ENCODE peak calls at places on chromosomes 16 and 17, in ten cellular contexts. One of them, this sample, is unnamed.

GRCh38 chr17:27471321-27472269 is 15.3 kb downstream of the KSR1 start:
- DNase-seq in D341Med: no peak
- DNase-seq in activated naive CD8-positive, alpha-beta T cell treated with anti-CD3 and anti-CD28 coated beads for 36 hours: peak
- DNase-seq in activated CD4-positive, alpha-beta T cell treated with anti-CD3 and anti-CD28 coated beads for 1 hour: peak
- DNase-seq in NCI-H2081: no peak
- DNase-seq in activated T-helper 1 cell treated with anti-CD3 and anti-CD28 coated beads, Interleukin-12 subunit alpha, Interleukin-12 subunit beta, Interleukin-2, Interleukin-4 antibody, amounts not matched to agents 30 ng/mL and 10 ng/mL and 1 ng/mL, durations not matched to agents 14 hours and 24 hours and 36 hours: peak
- DNase-seq in LHCN-M2: no peak
- DNase-seq in H4: no peak
- DNase-seq in CD8-positive, alpha-beta memory T cell: peak
- DNase-seq in dermis microvascular lymphatic vessel endothelial cell: no peak
- DNase-seq in this sample: no peak

GRCh38 chr16:68786685-68787418 is 49.8 kb downstream of the CDH1 start:
- DNase-seq in D341Med: no peak
- DNase-seq in activated naive CD8-positive, alpha-beta T cell treated with anti-CD3 and anti-CD28 coated beads for 36 hours: no peak
- DNase-seq in activated CD4-positive, alpha-beta T cell treated with anti-CD3 and anti-CD28 coated beads for 1 hour: no peak
- DNase-seq in NCI-H2081: peak
- DNase-seq in activated T-helper 1 cell treated with anti-CD3 and anti-CD28 coated beads, Interleukin-12 subunit alpha, Interleukin-12 subunit beta, Interleukin-2, Interleukin-4 antibody, amounts not matched to agents 30 ng/mL and 10 ng/mL and 1 ng/mL, durations not matched to agents 14 hours and 24 hours and 36 hours: no peak
- DNase-seq in LHCN-M2: peak
- DNase-seq in H4: peak
- DNase-seq in CD8-positive, alpha-beta memory T cell: no peak
- DNase-seq in dermis microvascular lymphatic vessel endothelial cell: no peak
- DNase-seq in this sample: peak

GRCh38 chr17:47872651-47873161 is 21.7 kb upstream of the SP6 start:
- DNase-seq in D341Med: no peak
- DNase-seq in activated naive CD8-positive, alpha-beta T cell treated with anti-CD3 and anti-CD28 coated beads for 36 hours: no peak
- DNase-seq in activated CD4-positive, alpha-beta T cell treated with anti-CD3 and anti-CD28 coated beads for 1 hour: no peak
- DNase-seq in NCI-H2081: no peak
- DNase-seq in activated T-helper 1 cell treated with anti-CD3 and anti-CD28 coated beads, Interleukin-12 subunit alpha, Interleukin-12 subunit beta, Interleukin-2, Interleukin-4 antibody, amounts not matched to agents 30 ng/mL and 10 ng/mL and 1 ng/mL, durations not matched to agents 14 hours and 24 hours and 36 hours: no peak
- DNase-seq in LHCN-M2: no peak
- DNase-seq in H4: no peak
- DNase-seq in CD8-positive, alpha-beta memory T cell: no peak
- DNase-seq in dermis microvascular lymphatic vessel endothelial cell: no peak
- DNase-seq in this sample: no peak

GRCh38 chr16:55876854-55877253 is 1.7 kb upstream of the CES5A start:
- DNase-seq in D341Med: no peak
- DNase-seq in activated naive CD8-positive, alpha-beta T cell treated with anti-CD3 and anti-CD28 coated beads for 36 hours: no peak
- DNase-seq in activated CD4-positive, alpha-beta T cell treated with anti-CD3 and anti-CD28 coated beads for 1 hour: no peak
- DNase-seq in NCI-H2081: no peak
- DNase-seq in activated T-helper 1 cell treated with anti-CD3 and anti-CD28 coated beads, Interleukin-12 subunit alpha, Interleukin-12 subunit beta, Interleukin-2, Interleukin-4 antibody, amounts not matched to agents 30 ng/mL and 10 ng/mL and 1 ng/mL, durations not matched to agents 14 hours and 24 hours and 36 hours: no peak
- DNase-seq in LHCN-M2: no peak
- DNase-seq in H4: no peak
- DNase-seq in CD8-positive, alpha-beta memory T cell: no peak
- DNase-seq in dermis microvascular lymphatic vessel endothelial cell: no peak
- DNase-seq in this sample: no peak

GRCh38 chr16:10252155-10252554 is 69.9 kb upstream of the GRIN2A start:
- DNase-seq in D341Med: peak
- DNase-seq in activated naive CD8-positive, alpha-beta T cell treated with anti-CD3 and anti-CD28 coated beads for 36 hours: no peak
- DNase-seq in activated CD4-positive, alpha-beta T cell treated with anti-CD3 and anti-CD28 coated beads for 1 hour: no peak
- DNase-seq in NCI-H2081: no peak
- DNase-seq in activated T-helper 1 cell treated with anti-CD3 and anti-CD28 coated beads, Interleukin-12 subunit alpha, Interleukin-12 subunit beta, Interleukin-2, Interleukin-4 antibody, amounts not matched to agents 30 ng/mL and 10 ng/mL and 1 ng/mL, durations not matched to agents 14 hours and 24 hours and 36 hours: no peak
- DNase-seq in LHCN-M2: no peak
- DNase-seq in H4: no peak
- DNase-seq in CD8-positive, alpha-beta memory T cell: no peak
- DNase-seq in dermis microvascular lymphatic vessel endothelial cell: no peak
- DNase-seq in this sample: no peak

GRCh38 chr16:81502396-81503060 is 57.9 kb downstream of the CMIP start:
- DNase-seq in D341Med: no peak
- DNase-seq in activated naive CD8-positive, alpha-beta T cell treated with anti-CD3 and anti-CD28 coated beads for 36 hours: no peak
- DNase-seq in activated CD4-positive, alpha-beta T cell treated with anti-CD3 and anti-CD28 coated beads for 1 hour: no peak
- DNase-seq in NCI-H2081: no peak
- DNase-seq in activated T-helper 1 cell treated with anti-CD3 and anti-CD28 coated beads, Interleukin-12 subunit alpha, Interleukin-12 subunit beta, Interleukin-2, Interleukin-4 antibody, amounts not matched to agents 30 ng/mL and 10 ng/mL and 1 ng/mL, durations not matched to agents 14 hours and 24 hours and 36 hours: no peak
- DNase-seq in LHCN-M2: no peak
- DNase-seq in H4: no peak
- DNase-seq in CD8-positive, alpha-beta memory T cell: no peak
- DNase-seq in dermis microvascular lymphatic vessel endothelial cell: no peak
- DNase-seq in this sample: no peak

GRCh38 chr16:19809693-19810092 is 75.0 kb downstream of the GPRC5B start:
- DNase-seq in D341Med: no peak
- DNase-seq in activated naive CD8-positive, alpha-beta T cell treated with anti-CD3 and anti-CD28 coated beads for 36 hours: no peak
- DNase-seq in activated CD4-positive, alpha-beta T cell treated with anti-CD3 and anti-CD28 coated beads for 1 hour: no peak
- DNase-seq in NCI-H2081: no peak
- DNase-seq in activated T-helper 1 cell treated with anti-CD3 and anti-CD28 coated beads, Interleukin-12 subunit alpha, Interleukin-12 subunit beta, Interleukin-2, Interleukin-4 antibody, amounts not matched to agents 30 ng/mL and 10 ng/mL and 1 ng/mL, durations not matched to agents 14 hours and 24 hours and 36 hours: no peak
- DNase-seq in LHCN-M2: no peak
- DNase-seq in H4: no peak
- DNase-seq in CD8-positive, alpha-beta memory T cell: no peak
- DNase-seq in dermis microvascular lymphatic vessel endothelial cell: no peak
- DNase-seq in this sample: no peak

GRCh38 chr16:52494145-52494544 is 52.8 kb downstream of the TOX3 start:
- DNase-seq in D341Med: no peak
- DNase-seq in activated naive CD8-positive, alpha-beta T cell treated with anti-CD3 and anti-CD28 coated beads for 36 hours: no peak
- DNase-seq in activated CD4-positive, alpha-beta T cell treated with anti-CD3 and anti-CD28 coated beads for 1 hour: no peak
- DNase-seq in NCI-H2081: no peak
- DNase-seq in activated T-helper 1 cell treated with anti-CD3 and anti-CD28 coated beads, Interleukin-12 subunit alpha, Interleukin-12 subunit beta, Interleukin-2, Interleukin-4 antibody, amounts not matched to agents 30 ng/mL and 10 ng/mL and 1 ng/mL, durations not matched to agents 14 hours and 24 hours and 36 hours: no peak
- DNase-seq in LHCN-M2: no peak
- DNase-seq in H4: no peak
- DNase-seq in CD8-positive, alpha-beta memory T cell: no peak
- DNase-seq in dermis microvascular lymphatic vessel endothelial cell: no peak
- DNase-seq in this sample: no peak

GRCh38 chr16:9328386-9328785 is 236.9 kb downstream of the HAPSTR1 start:
- DNase-seq in D341Med: no peak
- DNase-seq in activated naive CD8-positive, alpha-beta T cell treated with anti-CD3 and anti-CD28 coated beads for 36 hours: no peak
- DNase-seq in activated CD4-positive, alpha-beta T cell treated with anti-CD3 and anti-CD28 coated beads for 1 hour: no peak
- DNase-seq in NCI-H2081: no peak
- DNase-seq in activated T-helper 1 cell treated with anti-CD3 and anti-CD28 coated beads, Interleukin-12 subunit alpha, Interleukin-12 subunit beta, Interleukin-2, Interleukin-4 antibody, amounts not matched to agents 30 ng/mL and 10 ng/mL and 1 ng/mL, durations not matched to agents 14 hours and 24 hours and 36 hours: no peak
- DNase-seq in LHCN-M2: no peak
- DNase-seq in H4: no peak
- DNase-seq in CD8-positive, alpha-beta memory T cell: no peak
- DNase-seq in dermis microvascular lymphatic vessel endothelial cell: no peak
- DNase-seq in this sample: no peak

GRCh38 chr16:12168054-12169018 is 191.8 kb downstream of the SNX29 start:
- DNase-seq in D341Med: no peak
- DNase-seq in activated naive CD8-positive, alpha-beta T cell treated with anti-CD3 and anti-CD28 coated beads for 36 hours: no peak
- DNase-seq in activated CD4-positive, alpha-beta T cell treated with anti-CD3 and anti-CD28 coated beads for 1 hour: no peak
- DNase-seq in NCI-H2081: no peak
- DNase-seq in activated T-helper 1 cell treated with anti-CD3 and anti-CD28 coated beads, Interleukin-12 subunit alpha, Interleukin-12 subunit beta, Interleukin-2, Interleukin-4 antibody, amounts not matched to agents 30 ng/mL and 10 ng/mL and 1 ng/mL, durations not matched to agents 14 hours and 24 hours and 36 hours: no peak
- DNase-seq in LHCN-M2: no peak
- DNase-seq in H4: no peak
- DNase-seq in CD8-positive, alpha-beta memory T cell: no peak
- DNase-seq in dermis microvascular lymphatic vessel endothelial cell: no peak
- DNase-seq in this sample: no peak

GRCh38 chr16:54346046-54346445 is 59.5 kb upstream of the IRX3 start:
- DNase-seq in D341Med: no peak
- DNase-seq in activated naive CD8-positive, alpha-beta T cell treated with anti-CD3 and anti-CD28 coated beads for 36 hours: no peak
- DNase-seq in activated CD4-positive, alpha-beta T cell treated with anti-CD3 and anti-CD28 coated beads for 1 hour: no peak
- DNase-seq in NCI-H2081: no peak
- DNase-seq in activated T-helper 1 cell treated with anti-CD3 and anti-CD28 coated beads, Interleukin-12 subunit alpha, Interleukin-12 subunit beta, Interleukin-2, Interleukin-4 antibody, amounts not matched to agents 30 ng/mL and 10 ng/mL and 1 ng/mL, durations not matched to agents 14 hours and 24 hours and 36 hours: no peak
- DNase-seq in LHCN-M2: peak
- DNase-seq in H4: no peak
- DNase-seq in CD8-positive, alpha-beta memory T cell: no peak
- DNase-seq in dermis microvascular lymphatic vessel endothelial cell: no peak
- DNase-seq in this sample: no peak

GRCh38 chr16:53905028-53905427 is 201.1 kb downstream of the FTO start:
- DNase-seq in D341Med: no peak
- DNase-seq in activated naive CD8-positive, alpha-beta T cell treated with anti-CD3 and anti-CD28 coated beads for 36 hours: no peak
- DNase-seq in activated CD4-positive, alpha-beta T cell treated with anti-CD3 and anti-CD28 coated beads for 1 hour: no peak
- DNase-seq in NCI-H2081: no peak
- DNase-seq in activated T-helper 1 cell treated with anti-CD3 and anti-CD28 coated beads, Interleukin-12 subunit alpha, Interleukin-12 subunit beta, Interleukin-2, Interleukin-4 antibody, amounts not matched to agents 30 ng/mL and 10 ng/mL and 1 ng/mL, durations not matched to agents 14 hours and 24 hours and 36 hours: no peak
- DNase-seq in LHCN-M2: no peak
- DNase-seq in H4: no peak
- DNase-seq in CD8-positive, alpha-beta memory T cell: no peak
- DNase-seq in dermis microvascular lymphatic vessel endothelial cell: no peak
- DNase-seq in this sample: no peak

GRCh38 chr16:75997606-75998005 is 271.3 kb upstream of the CPHXL start:
- DNase-seq in D341Med: no peak
- DNase-seq in activated naive CD8-positive, alpha-beta T cell treated with anti-CD3 and anti-CD28 coated beads for 36 hours: no peak
- DNase-seq in activated CD4-positive, alpha-beta T cell treated with anti-CD3 and anti-CD28 coated beads for 1 hour: no peak
- DNase-seq in NCI-H2081: no peak
- DNase-seq in activated T-helper 1 cell treated with anti-CD3 and anti-CD28 coated beads, Interleukin-12 subunit alpha, Interleukin-12 subunit beta, Interleukin-2, Interleukin-4 antibody, amounts not matched to agents 30 ng/mL and 10 ng/mL and 1 ng/mL, durations not matched to agents 14 hours and 24 hours and 36 hours: no peak
- DNase-seq in LHCN-M2: no peak
- DNase-seq in H4: no peak
- DNase-seq in CD8-positive, alpha-beta memory T cell: no peak
- DNase-seq in dermis microvascular lymphatic vessel endothelial cell: no peak
- DNase-seq in this sample: no peak

GRCh38 chr17:76535788-76536510 is 1.6 kb downstream of the CYGB start:
- DNase-seq in D341Med: no peak
- DNase-seq in activated naive CD8-positive, alpha-beta T cell treated with anti-CD3 and anti-CD28 coated beads for 36 hours: no peak
- DNase-seq in activated CD4-positive, alpha-beta T cell treated with anti-CD3 and anti-CD28 coated beads for 1 hour: no peak
- DNase-seq in NCI-H2081: no peak
- DNase-seq in activated T-helper 1 cell treated with anti-CD3 and anti-CD28 coated beads, Interleukin-12 subunit alpha, Interleukin-12 subunit beta, Interleukin-2, Interleukin-4 antibody, amounts not matched to agents 30 ng/mL and 10 ng/mL and 1 ng/mL, durations not matched to agents 14 hours and 24 hours and 36 hours: no peak
- DNase-seq in LHCN-M2: no peak
- DNase-seq in H4: no peak
- DNase-seq in CD8-positive, alpha-beta memory T cell: no peak
- DNase-seq in dermis microvascular lymphatic vessel endothelial cell: no peak
- DNase-seq in this sample: no peak

GRCh38 chr17:55587608-55588139 is 76.4 kb upstream of the SMIM36 start:
- DNase-seq in D341Med: no peak
- DNase-seq in activated naive CD8-positive, alpha-beta T cell treated with anti-CD3 and anti-CD28 coated beads for 36 hours: no peak
- DNase-seq in activated CD4-positive, alpha-beta T cell treated with anti-CD3 and anti-CD28 coated beads for 1 hour: no peak
- DNase-seq in NCI-H2081: no peak
- DNase-seq in activated T-helper 1 cell treated with anti-CD3 and anti-CD28 coated beads, Interleukin-12 subunit alpha, Interleukin-12 subunit beta, Interleukin-2, Interleukin-4 antibody, amounts not matched to agents 30 ng/mL and 10 ng/mL and 1 ng/mL, durations not matched to agents 14 hours and 24 hours and 36 hours: no peak
- DNase-seq in LHCN-M2: no peak
- DNase-seq in H4: no peak
- DNase-seq in CD8-positive, alpha-beta memory T cell: no peak
- DNase-seq in dermis microvascular lymphatic vessel endothelial cell: peak
- DNase-seq in this sample: no peak

GRCh38 chr16:1443980-1444729 is at the start of gene CCDC154:
- DNase-seq in D341Med: no peak
- DNase-seq in activated naive CD8-positive, alpha-beta T cell treated with anti-CD3 and anti-CD28 coated beads for 36 hours: no peak
- DNase-seq in activated CD4-positive, alpha-beta T cell treated with anti-CD3 and anti-CD28 coated beads for 1 hour: no peak
- DNase-seq in NCI-H2081: no peak
- DNase-seq in activated T-helper 1 cell treated with anti-CD3 and anti-CD28 coated beads, Interleukin-12 subunit alpha, Interleukin-12 subunit beta, Interleukin-2, Interleukin-4 antibody, amounts not matched to agents 30 ng/mL and 10 ng/mL and 1 ng/mL, durations not matched to agents 14 hours and 24 hours and 36 hours: no peak
- DNase-seq in LHCN-M2: no peak
- DNase-seq in H4: no peak
- DNase-seq in CD8-positive, alpha-beta memory T cell: no peak
- DNase-seq in dermis microvascular lymphatic vessel endothelial cell: no peak
- DNase-seq in this sample: no peak

GRCh38 chr16:1338119-1338730 is 4.8 kb downstream of the BAIAP3 start:
- DNase-seq in D341Med: peak
- DNase-seq in activated naive CD8-positive, alpha-beta T cell treated with anti-CD3 and anti-CD28 coated beads for 36 hours: peak
- DNase-seq in activated CD4-positive, alpha-beta T cell treated with anti-CD3 and anti-CD28 coated beads for 1 hour: no peak
- DNase-seq in NCI-H2081: peak
- DNase-seq in activated T-helper 1 cell treated with anti-CD3 and anti-CD28 coated beads, Interleukin-12 subunit alpha, Interleukin-12 subunit beta, Interleukin-2, Interleukin-4 antibody, amounts not matched to agents 30 ng/mL and 10 ng/mL and 1 ng/mL, durations not matched to agents 14 hours and 24 hours and 36 hours: no peak
- DNase-seq in LHCN-M2: no peak
- DNase-seq in H4: no peak
- DNase-seq in CD8-positive, alpha-beta memory T cell: no peak
- DNase-seq in dermis microvascular lymphatic vessel endothelial cell: no peak
- DNase-seq in this sample: no peak

GRCh38 chr17:18921912-18922451 is 30.0 kb upstream of the SLC5A10 start:
- DNase-seq in D341Med: no peak
- DNase-seq in activated naive CD8-positive, alpha-beta T cell treated with anti-CD3 and anti-CD28 coated beads for 36 hours: peak
- DNase-seq in activated CD4-positive, alpha-beta T cell treated with anti-CD3 and anti-CD28 coated beads for 1 hour: no peak
- DNase-seq in NCI-H2081: no peak
- DNase-seq in activated T-helper 1 cell treated with anti-CD3 and anti-CD28 coated beads, Interleukin-12 subunit alpha, Interleukin-12 subunit beta, Interleukin-2, Interleukin-4 antibody, amounts not matched to agents 30 ng/mL and 10 ng/mL and 1 ng/mL, durations not matched to agents 14 hours and 24 hours and 36 hours: no peak
- DNase-seq in LHCN-M2: no peak
- DNase-seq in H4: no peak
- DNase-seq in CD8-positive, alpha-beta memory T cell: no peak
- DNase-seq in dermis microvascular lymphatic vessel endothelial cell: no peak
- DNase-seq in this sample: no peak